ENCODE peak calls at places on chromosome 11, in six cellular contexts. M, G, D, P, K and S are unnamed samples.

GRCh38 chr11:83194284-83195175 is 1.0 kb downstream of the ANKRD42 start:
- DNase-seq in K (peak), M (peak), P (peak), G (peak), D (peak), S (peak)

GRCh38 chr11:17730608-17731462 is 3.7 kb upstream of the KCNC1 start:
- DNase-seq in G (peak), D (peak), P (peak), K (peak), M (peak), S (peak)

GRCh38 chr11:94179696-94180095 is 51.1 kb downstream of the PANX1 start:
- DNase-seq in G (no peak), P (no peak), D (no peak), K (no peak), M (no peak), S (no peak)

GRCh38 chr11:3341298-3341697 is 37.6 kb downstream of the ZNF195 start:
- DNase-seq in M (no peak), D (peak), K (peak), P (peak), G (peak), S (no peak)

GRCh38 chr11:92751594-92751993 is 217.9 kb upstream of the MTNR1B start:
- DNase-seq in G (no peak), P (no peak), M (no peak), K (no peak), D (no peak), S (no peak)

GRCh38 chr11:7538023-7538422 is 24.2 kb downstream of the PPFIBP2 start:
- DNase-seq in D (no peak), M (no peak), P (no peak), G (no peak), K (no peak), S (no peak)

GRCh38 chr11:70872950-70873735 is 379.2 kb downstream of the SHANK2 start:
- DNase-seq in G (peak), K (no peak), P (peak), M (no peak), D (peak), S (peak)

GRCh38 chr11:100855466-100856067 is 168.5 kb downstream of the ARHGAP42 start:
- DNase-seq in D (peak), K (no peak), M (peak), P (no peak), G (no peak), S (peak)

GRCh38 chr11:35354644-35355043 is 64.7 kb downstream of the SLC1A2 start:
- DNase-seq in D (no peak), G (no peak), K (no peak), P (no peak), M (peak), S (no peak)

GRCh38 chr11:44604171-44604581 is 38.7 kb downstream of the CD82 start:
- DNase-seq in D (no peak), G (no peak), M (peak), K (no peak), P (no peak), S (no peak)

DNA sequence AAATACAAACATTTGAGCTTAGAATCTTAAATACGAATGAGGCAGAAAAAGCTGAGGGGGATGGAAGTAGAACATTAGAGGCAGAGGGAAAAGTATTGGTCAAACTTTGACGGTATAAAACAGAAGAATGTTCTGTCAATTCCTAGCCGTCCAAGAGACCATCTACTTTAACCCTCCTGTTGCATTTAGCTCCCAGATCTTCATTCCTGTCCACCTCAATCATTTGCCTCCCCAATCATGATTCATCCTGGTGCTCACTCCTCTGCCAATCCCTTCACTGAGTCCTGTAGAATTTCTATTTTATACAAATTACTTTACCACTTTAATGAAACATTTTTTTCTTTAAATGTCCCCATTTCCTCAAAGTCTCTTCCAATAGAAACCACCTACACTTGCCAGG is 28.2 kb downstream of the C2CD3 start:
- DNase-seq in G (no peak), D (no peak), M (peak), P (no peak), K (no peak), S (peak)
- H2BK15ac ChIP-seq in G (no peak), D (no peak), M (peak), P (no peak), K (no peak), S (no peak)

GRCh38 chr11:64870176-64870892 is 8.1 kb downstream of the EHD1 start:
- DNase-seq in D (peak), G (no peak), K (no peak), P (no peak), M (peak), S (peak)
- H3K4ac ChIP-seq in D (no peak), G (no peak), K (no peak), P (no peak), M (peak), S (peak)

GRCh38 chr11:114891911-114892310 is 213.6 kb downstream of the NXPE2 start:
- DNase-seq in D (no peak), P (no peak), G (no peak), M (no peak), K (no peak), S (no peak)

GRCh38 chr11:114896594-114896993 is 218.3 kb downstream of the NXPE2 start:
- DNase-seq in M (no peak), P (no peak), G (no peak), D (no peak), K (no peak), S (no peak)

GRCh38 chr11:114890076-114890475 is 211.7 kb downstream of the NXPE2 start:
- DNase-seq in K (peak), M (no peak), D (no peak), G (no peak), P (no peak), S (no peak)

GRCh38 chr11:114892381-114893197 is 214.3 kb downstream of the NXPE2 start:
- DNase-seq in M (no peak), G (no peak), P (peak), K (no peak), D (peak), S (no peak)

DNA sequence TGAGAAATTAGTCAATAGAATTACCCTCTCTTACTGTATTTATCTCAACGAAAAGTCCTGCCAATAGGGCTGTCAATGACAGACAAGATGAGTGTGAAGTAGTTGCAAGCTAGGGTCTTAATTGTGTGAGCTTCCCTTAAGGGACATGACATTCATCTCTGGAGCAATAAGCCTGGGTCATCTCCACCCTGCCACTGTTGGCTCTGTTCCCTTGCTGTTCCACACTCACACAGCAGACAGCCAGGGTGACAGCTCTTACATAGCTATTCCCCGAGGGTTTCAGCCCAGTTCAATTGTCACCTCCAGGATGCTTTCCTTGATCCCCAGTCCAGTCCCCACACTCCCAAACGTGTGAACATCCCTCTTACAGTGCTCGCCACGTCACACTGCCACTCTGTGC is 215.0 kb downstream of the NXPE2 start:
- DNase-seq in G (no peak), M (no peak), D (no peak), P (no peak), K (no peak), S (no peak)
- H2BK15ac ChIP-seq in G (no peak), M (no peak), D (no peak), P (no peak), K (no peak), S (no peak)

GRCh38 chr11:206516-207212 is 535 bp downstream of the BET1L start:
- DNase-seq in M (no peak), G (no peak), D (peak), P (peak), K (peak), S (peak)
- H3K4ac ChIP-seq in M (peak), G (no peak), D (peak), P (no peak), K (no peak), S (peak)

GRCh38 chr11:57634311-57634710 is 15.4 kb downstream of the YPEL4 start:
- DNase-seq in D (no peak), P (no peak), G (no peak), K (no peak), M (no peak), S (no peak)
- H2BK15ac ChIP-seq in D (no peak), P (no peak), G (no peak), K (no peak), M (no peak), S (no peak)

GRCh38 chr11:117459979-117460300 is 132.3 kb downstream of the CEP164 start:
- DNase-seq in D (no peak), K (no peak), G (no peak), P (no peak), M (no peak), S (no peak)
- H3K4ac ChIP-seq in D (no peak), K (no peak), G (no peak), P (no peak), M (no peak), S (no peak)

GRCh38 chr11:46693597-46694012 is 6.8 kb downstream of the ARHGAP1 start:
- DNase-seq in P (no peak), M (peak), D (no peak), K (no peak), G (no peak), S (peak)

GRCh38 chr11:46694607-46695006 is 5.8 kb downstream of the ARHGAP1 start:
- DNase-seq in D (no peak), G (no peak), K (no peak), P (no peak), M (no peak), S (no peak)

GRCh38 chr11:46692450-46692849 is 8.0 kb downstream of the ARHGAP1 start:
- DNase-seq in D (no peak), P (no peak), K (no peak), M (no peak), G (no peak), S (no peak)

GRCh38 chr11:46695345-46696211 is 4.8 kb downstream of the ARHGAP1 start:
- DNase-seq in K (no peak), G (no peak), M (no peak), P (no peak), D (no peak), S (no peak)

DNA sequence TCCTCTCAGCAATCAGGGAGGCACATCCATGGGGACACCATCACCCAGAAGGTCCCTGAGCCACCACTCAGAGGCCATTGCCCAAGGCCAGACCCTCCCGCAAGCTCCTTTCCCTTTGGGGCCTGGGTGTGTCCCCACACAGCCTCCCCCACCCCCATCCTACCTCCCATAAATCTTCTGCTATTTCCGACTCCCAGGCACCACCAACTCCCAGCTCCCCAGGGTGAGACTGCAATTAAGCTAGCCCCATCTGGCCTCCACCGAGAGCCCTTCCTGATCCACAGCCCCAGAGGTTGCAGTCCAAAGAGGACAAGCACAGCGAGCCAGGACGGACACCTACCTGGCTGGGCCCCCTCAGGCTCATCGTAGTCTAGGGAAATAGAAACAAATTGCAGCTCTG is 6.3 kb downstream of the ARHGAP1 start:
- DNase-seq in P (no peak), K (no peak), M (no peak), G (no peak), D (no peak), S (no peak)
- H2BK15ac ChIP-seq in P (no peak), K (no peak), M (no peak), G (no peak), D (no peak), S (no peak)

DNA sequence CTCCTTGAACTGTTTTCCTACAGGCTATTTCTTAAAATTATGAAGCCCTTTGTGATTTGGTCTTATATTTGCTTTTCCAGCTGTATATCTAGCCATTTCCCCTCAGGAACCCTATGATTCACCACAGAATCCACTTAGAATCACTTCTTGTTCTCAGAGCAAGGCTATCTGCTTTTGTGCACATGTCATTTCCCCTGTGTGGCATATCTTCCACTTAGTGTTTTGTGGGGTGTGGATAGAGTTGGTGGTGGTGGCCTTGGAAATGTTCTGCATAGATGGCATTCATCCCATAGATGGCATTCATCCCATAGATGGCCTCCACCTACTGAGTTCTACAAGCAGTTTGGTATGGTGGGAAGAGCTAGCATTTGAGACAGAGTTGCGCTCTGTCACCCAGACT is 44.7 kb downstream of the SWAP70 start:
- DNase-seq in K (no peak), M (peak), G (no peak), P (no peak), D (no peak), S (peak)
- H3K4ac ChIP-seq in K (no peak), M (peak), G (no peak), P (no peak), D (no peak), S (no peak)

GRCh38 chr11:131616456-131616855 is 246.0 kb downstream of the NTM start:
- DNase-seq in M (no peak), P (no peak), D (peak), G (no peak), K (no peak), S (no peak)

GRCh38 chr11:131618203-131618602 is 247.8 kb downstream of the NTM start:
- DNase-seq in D (no peak), G (no peak), P (no peak), K (no peak), M (no peak), S (no peak)

GRCh38 chr11:131626761-131627160 is 256.3 kb downstream of the NTM start:
- DNase-seq in G (no peak), M (no peak), D (no peak), P (no peak), K (no peak), S (no peak)

GRCh38 chr11:131624526-131624925 is 254.1 kb downstream of the NTM start:
- DNase-seq in G (no peak), K (no peak), P (no peak), D (no peak), M (peak), S (no peak)

DNA sequence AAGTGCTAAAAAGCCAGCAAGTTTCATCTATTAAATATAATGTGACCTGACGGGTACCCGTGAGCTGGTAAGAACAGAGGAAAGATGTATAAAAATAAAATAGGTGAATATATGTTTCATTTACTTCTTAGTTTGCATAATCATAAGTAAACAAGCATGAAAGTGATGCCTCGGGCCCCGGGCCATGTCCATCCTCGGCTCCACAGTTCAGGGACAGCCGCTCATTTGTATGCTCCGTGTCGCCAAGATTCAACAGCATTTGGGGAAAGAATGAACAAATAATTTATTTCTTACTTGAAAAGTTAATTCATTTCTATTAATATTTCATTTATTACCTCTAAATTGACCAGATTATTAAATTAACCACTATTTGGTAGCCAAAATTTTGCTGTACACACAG is 251.8 kb downstream of the NTM start:
- DNase-seq in P (no peak), G (no peak), M (no peak), D (no peak), K (no peak), S (no peak)
- H2BK15ac ChIP-seq in P (no peak), G (no peak), M (no peak), D (no peak), K (no peak), S (no peak)